ENCODE peak calls at places on chromosomes 7 and 10, in six cellular contexts. One of them, this sample, is unnamed. For H3K4me1, the result is how much of the 10 kb centered on the place peaks cover.

GRCh38 chr7:25854608-25855497 is 297.1 kb upstream of the NFE2L3 start:
- DNase-seq in PC-3: peak
- DNase-seq in OCI-LY7: peak
- DNase-seq in hepatocyte: peak
- DNase-seq in HCT116: peak
- DNase-seq in neural progenitor cell: peak
- DNase-seq in this sample: peak

GRCh38 chr10:100043796-100044195 is 34.0 kb upstream of the DNMBP start:
- DNase-seq in PC-3: no peak
- DNase-seq in OCI-LY7: no peak
- DNase-seq in hepatocyte: peak
- DNase-seq in HCT116: no peak
- DNase-seq in neural progenitor cell: no peak
- DNase-seq in this sample: no peak

GRCh38 chr7:73770002-73770859 is at the start of gene CLDN3:
- DNase-seq in PC-3: peak
- DNase-seq in OCI-LY7: peak
- DNase-seq in hepatocyte: peak
- DNase-seq in HCT116: peak
- DNase-seq in neural progenitor cell: peak
- DNase-seq in this sample: no peak

GRCh38 chr7:16271990-16272665 is 149.2 kb downstream of the CRPPA start:
- DNase-seq in PC-3: peak
- DNase-seq in OCI-LY7: no peak
- DNase-seq in hepatocyte: no peak
- DNase-seq in HCT116: peak
- DNase-seq in neural progenitor cell: no peak
- DNase-seq in this sample: no peak

GRCh38 chr7:143882611-143883078 is 19.3 kb downstream of the TCAF1 start:
- DNase-seq in PC-3: no peak
- DNase-seq in OCI-LY7: no peak
- DNase-seq in hepatocyte: peak
- DNase-seq in HCT116: no peak
- DNase-seq in neural progenitor cell: peak
- DNase-seq in this sample: no peak

GRCh38 chr7:37342170-37342569 is 106.5 kb downstream of the ELMO1 start:
- DNase-seq in PC-3: no peak
- DNase-seq in OCI-LY7: no peak
- DNase-seq in hepatocyte: no peak
- DNase-seq in HCT116: no peak
- DNase-seq in neural progenitor cell: no peak
- DNase-seq in this sample: no peak

GRCh38 chr10:24542314-24543270 is 181.1 kb downstream of the ARHGAP21 start:
- DNase-seq in PC-3: no peak
- DNase-seq in OCI-LY7: no peak
- DNase-seq in hepatocyte: no peak
- DNase-seq in HCT116: no peak
- DNase-seq in neural progenitor cell: no peak
- DNase-seq in this sample: no peak

GRCh38 chr7:126079151-126079550 is 1149.5 kb upstream of the POT1 start:
- DNase-seq in PC-3: no peak
- DNase-seq in OCI-LY7: no peak
- DNase-seq in hepatocyte: no peak
- DNase-seq in HCT116: no peak
- DNase-seq in neural progenitor cell: peak
- DNase-seq in this sample: no peak

GRCh38 chr10:29297678-29298077 is 8.8 kb downstream of the LYZL1 start:
- DNase-seq in PC-3: no peak
- DNase-seq in OCI-LY7: no peak
- DNase-seq in hepatocyte: no peak
- DNase-seq in HCT116: peak
- DNase-seq in neural progenitor cell: no peak
- DNase-seq in this sample: no peak

GRCh38 chr10:88194041-88194887 is 330.8 kb downstream of the PTEN start:
- DNase-seq in PC-3: no peak
- DNase-seq in OCI-LY7: no peak
- DNase-seq in hepatocyte: no peak
- DNase-seq in HCT116: peak
- DNase-seq in neural progenitor cell: no peak
- DNase-seq in this sample: no peak

GRCh38 chr7:156895024-156895780 is 2.2 kb upstream of the LMBR1 start:
- DNase-seq in PC-3: no peak
- DNase-seq in OCI-LY7: peak
- DNase-seq in hepatocyte: no peak
- DNase-seq in HCT116: no peak
- DNase-seq in neural progenitor cell: no peak
- DNase-seq in this sample: no peak

GRCh38 chr10:86357676-86358075 is 8.9 kb downstream of the GRID1 start:
- DNase-seq in PC-3: no peak
- DNase-seq in OCI-LY7: no peak
- DNase-seq in hepatocyte: no peak
- DNase-seq in HCT116: no peak
- DNase-seq in neural progenitor cell: no peak
- DNase-seq in this sample: no peak

GRCh38 chr10:113627836-113628235 is 36.0 kb downstream of the NRAP start:
- DNase-seq in PC-3: no peak
- DNase-seq in OCI-LY7: no peak
- DNase-seq in hepatocyte: no peak
- DNase-seq in HCT116: no peak
- DNase-seq in neural progenitor cell: no peak
- DNase-seq in this sample: no peak
- H3K4me1 ChIP-seq in PC-3: under half
- H3K4me1 ChIP-seq in OCI-LY7: under half
- H3K4me1 ChIP-seq in hepatocyte: under half
- H3K4me1 ChIP-seq in HCT116: under half
- H3K4me1 ChIP-seq in neural progenitor cell: under half
- H3K4me1 ChIP-seq in this sample: under half

GRCh38 chr7:50411333-50412028 is 38.7 kb downstream of the FIGNL1 start:
- DNase-seq in PC-3: no peak
- DNase-seq in OCI-LY7: no peak
- DNase-seq in hepatocyte: no peak
- DNase-seq in HCT116: no peak
- DNase-seq in neural progenitor cell: no peak
- DNase-seq in this sample: no peak
- TF ChIP-seq EZH2phosphoT487 in PC-3: no peak
- TF ChIP-seq EZH2phosphoT487 in OCI-LY7: no peak
- TF ChIP-seq EZH2phosphoT487 in hepatocyte: no peak
- TF ChIP-seq EZH2phosphoT487 in HCT116: no peak
- TF ChIP-seq EZH2phosphoT487 in neural progenitor cell: no peak
- TF ChIP-seq EZH2phosphoT487 in this sample: no peak

GRCh38 chr10:102657451-102657850 is 13.2 kb downstream of the TRIM8 start:
- DNase-seq in PC-3: no peak
- DNase-seq in OCI-LY7: no peak
- DNase-seq in hepatocyte: no peak
- DNase-seq in HCT116: no peak
- DNase-seq in neural progenitor cell: no peak
- DNase-seq in this sample: no peak
- H3K4me1 ChIP-seq in PC-3: under half
- H3K4me1 ChIP-seq in OCI-LY7: half or more
- H3K4me1 ChIP-seq in hepatocyte: under half
- H3K4me1 ChIP-seq in HCT116: under half
- H3K4me1 ChIP-seq in neural progenitor cell: under half
- H3K4me1 ChIP-seq in this sample: under half

GRCh38 chr10:113426181-113426837 is 126.5 kb upstream of the HABP2 start:
- DNase-seq in PC-3: no peak
- DNase-seq in OCI-LY7: no peak
- DNase-seq in hepatocyte: no peak
- DNase-seq in HCT116: no peak
- DNase-seq in neural progenitor cell: no peak
- DNase-seq in this sample: no peak

GRCh38 chr10:113425596-113425995 is 127.3 kb upstream of the HABP2 start:
- DNase-seq in PC-3: peak
- DNase-seq in OCI-LY7: no peak
- DNase-seq in hepatocyte: no peak
- DNase-seq in HCT116: no peak
- DNase-seq in neural progenitor cell: no peak
- DNase-seq in this sample: no peak

GRCh38 chr10:113424304-113424721 is 128.5 kb upstream of the HABP2 start:
- DNase-seq in PC-3: no peak
- DNase-seq in OCI-LY7: no peak
- DNase-seq in hepatocyte: no peak
- DNase-seq in HCT116: no peak
- DNase-seq in neural progenitor cell: no peak
- DNase-seq in this sample: no peak

GRCh38 chr10:113423877-113424276 is 129.0 kb upstream of the HABP2 start:
- DNase-seq in PC-3: no peak
- DNase-seq in OCI-LY7: no peak
- DNase-seq in hepatocyte: no peak
- DNase-seq in HCT116: no peak
- DNase-seq in neural progenitor cell: no peak
- DNase-seq in this sample: no peak

DNA sequence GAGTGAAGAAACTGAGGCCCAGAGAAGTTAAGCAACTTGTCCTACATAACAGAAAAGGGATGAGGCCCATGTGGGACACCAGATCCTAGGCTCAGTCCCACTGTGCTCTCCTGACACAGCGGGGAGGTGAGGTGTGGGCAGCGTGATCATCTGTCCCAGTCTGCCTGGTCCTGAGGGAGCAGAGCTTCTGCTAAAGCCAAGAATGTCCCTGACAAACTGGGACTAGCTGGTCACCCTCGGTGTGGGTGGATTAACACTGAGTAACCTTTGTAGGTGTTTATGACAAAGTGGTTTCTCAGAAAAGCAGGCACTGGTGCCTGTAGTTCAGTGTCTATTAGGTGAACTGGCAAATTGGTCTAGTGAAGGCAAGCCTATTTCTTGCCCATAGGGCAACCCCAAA is 127.9 kb upstream of the HABP2 start:
- DNase-seq in PC-3: no peak
- DNase-seq in OCI-LY7: no peak
- DNase-seq in hepatocyte: no peak
- DNase-seq in HCT116: no peak
- DNase-seq in neural progenitor cell: no peak
- DNase-seq in this sample: no peak
- TF ChIP-seq EZH2phosphoT487 in PC-3: no peak
- TF ChIP-seq EZH2phosphoT487 in OCI-LY7: no peak
- TF ChIP-seq EZH2phosphoT487 in hepatocyte: no peak
- TF ChIP-seq EZH2phosphoT487 in HCT116: no peak
- TF ChIP-seq EZH2phosphoT487 in neural progenitor cell: no peak
- TF ChIP-seq EZH2phosphoT487 in this sample: no peak

GRCh38 chr10:33125522-33125921 is 167.5 kb upstream of the ITGB1 start:
- DNase-seq in PC-3: peak
- DNase-seq in OCI-LY7: no peak
- DNase-seq in hepatocyte: no peak
- DNase-seq in HCT116: no peak
- DNase-seq in neural progenitor cell: no peak
- DNase-seq in this sample: no peak

GRCh38 chr10:33120700-33121099 is 162.7 kb upstream of the ITGB1 start:
- DNase-seq in PC-3: no peak
- DNase-seq in OCI-LY7: no peak
- DNase-seq in hepatocyte: no peak
- DNase-seq in HCT116: no peak
- DNase-seq in neural progenitor cell: no peak
- DNase-seq in this sample: no peak

GRCh38 chr10:33122014-33122788 is 164.2 kb upstream of the ITGB1 start:
- DNase-seq in PC-3: peak
- DNase-seq in OCI-LY7: no peak
- DNase-seq in hepatocyte: peak
- DNase-seq in HCT116: no peak
- DNase-seq in neural progenitor cell: no peak
- DNase-seq in this sample: no peak

GRCh38 chr10:33126118-33126517 is 168.1 kb upstream of the ITGB1 start:
- DNase-seq in PC-3: peak
- DNase-seq in OCI-LY7: peak
- DNase-seq in hepatocyte: no peak
- DNase-seq in HCT116: no peak
- DNase-seq in neural progenitor cell: no peak
- DNase-seq in this sample: no peak

DNA sequence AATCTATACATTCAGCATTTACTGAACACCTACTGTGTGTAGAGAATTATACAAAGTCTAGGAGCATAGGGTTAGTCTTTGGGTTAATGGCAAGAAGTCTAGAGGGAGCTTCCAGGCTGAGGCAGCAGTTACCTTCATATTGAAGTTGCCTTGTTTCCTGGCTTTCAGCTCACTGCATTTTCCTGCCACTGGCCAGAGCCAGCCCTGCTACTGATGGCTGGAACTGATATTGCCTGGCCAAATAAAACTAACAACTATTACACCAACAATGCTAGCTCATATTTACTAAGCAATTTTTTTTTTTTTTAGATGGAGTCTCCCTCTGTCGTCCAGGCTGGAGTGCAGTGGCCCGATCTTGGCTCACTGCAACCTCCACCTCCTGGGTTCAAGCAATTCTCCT is 165.7 kb upstream of the ITGB1 start:
- DNase-seq in PC-3: peak
- DNase-seq in OCI-LY7: no peak
- DNase-seq in hepatocyte: no peak
- DNase-seq in HCT116: no peak
- DNase-seq in neural progenitor cell: no peak
- DNase-seq in this sample: no peak
- H3K4me1 ChIP-seq in PC-3: under half
- H3K4me1 ChIP-seq in OCI-LY7: under half
- H3K4me1 ChIP-seq in hepatocyte: under half
- H3K4me1 ChIP-seq in HCT116: under half
- H3K4me1 ChIP-seq in neural progenitor cell: under half
- H3K4me1 ChIP-seq in this sample: under half

GRCh38 chr7:92447239-92448184 is at the start of gene GATAD1:
- DNase-seq in PC-3: peak
- DNase-seq in OCI-LY7: peak
- DNase-seq in hepatocyte: peak
- DNase-seq in HCT116: peak
- DNase-seq in neural progenitor cell: peak
- DNase-seq in this sample: peak

GRCh38 chr7:92451645-92452044 is 4.4 kb downstream of the GATAD1 start:
- DNase-seq in PC-3: no peak
- DNase-seq in OCI-LY7: no peak
- DNase-seq in hepatocyte: no peak
- DNase-seq in HCT116: no peak
- DNase-seq in neural progenitor cell: no peak
- DNase-seq in this sample: no peak

GRCh38 chr7:92446869-92447238 is 428 bp upstream of the GATAD1 start:
- DNase-seq in PC-3: no peak
- DNase-seq in OCI-LY7: no peak
- DNase-seq in hepatocyte: no peak
- DNase-seq in HCT116: no peak
- DNase-seq in neural progenitor cell: no peak
- DNase-seq in this sample: no peak

GRCh38 chr7:92448185-92448747 is 984 bp downstream of the GATAD1 start:
- DNase-seq in PC-3: peak
- DNase-seq in OCI-LY7: peak
- DNase-seq in hepatocyte: peak
- DNase-seq in HCT116: peak
- DNase-seq in neural progenitor cell: peak
- DNase-seq in this sample: peak
- TF ChIP-seq EZH2phosphoT487 in PC-3: no peak
- TF ChIP-seq EZH2phosphoT487 in OCI-LY7: no peak
- TF ChIP-seq EZH2phosphoT487 in hepatocyte: no peak
- TF ChIP-seq EZH2phosphoT487 in HCT116: no peak
- TF ChIP-seq EZH2phosphoT487 in neural progenitor cell: no peak
- TF ChIP-seq EZH2phosphoT487 in this sample: no peak

This sample was measured in MM.1S.